ENCODE peak calls at places on chromosome 4, in nine cellular contexts. T is astrocyte of the spinal cord, B is cardiac muscle cell, R is foreskin fibroblast, Y is cardiac fibroblast, U is HepG2, M is BJ, Q is astrocyte, K is epithelial cell of esophagus. F is an unnamed sample.
A peak's percentile ranks its signal among the peaks of the same experiment; 100 is the strongest.

GRCh38 chr4:150145090-150145949 is 67.1 kb downstream of the DCLK2 start:
- DNase-seq in T (peak; percentile 25), B (no peak), R (no peak), Y (no peak), U (no peak), M (no peak), Q (peak; percentile 68), K (no peak), F (no peak)

GRCh38 chr4:168794092-168794707 is 215.9 kb downstream of the CBR4 start:
- DNase-seq in T (no peak), B (no peak), R (no peak), Y (no peak), U (no peak), M (no peak), Q (no peak), K (no peak), F (no peak)

GRCh38 chr4:10098770-10099139 is 17.8 kb downstream of the WDR1 start:
- DNase-seq in T (peak; percentile 83), B (no peak), R (peak; percentile 71), Y (no peak), U (no peak), M (no peak), Q (peak; percentile 85), K (peak; percentile 65), F (no peak)

GRCh38 chr4:155085843-155086530 is 122.4 kb upstream of the NPY2R start:
- DNase-seq in T (peak; percentile 75), B (no peak), R (peak; percentile 46), Y (peak; percentile 71), U (no peak), M (no peak), Q (peak; percentile 36), K (peak; percentile 23), F (no peak)

GRCh38 chr4:159105063-159105414 is 2.2 kb downstream of the RAPGEF2 start:
- DNase-seq in T (peak; percentile 70), B (no peak), R (peak; percentile 52), Y (peak; percentile 39), U (no peak), M (no peak), Q (peak; percentile 68), K (peak; percentile 72), F (no peak)

GRCh38 chr4:147787204-147787603 is 55.3 kb downstream of the ARHGAP10 start:
- DNase-seq in T (peak; percentile 55), B (no peak), R (peak; percentile 81), Y (peak; percentile 54), U (no peak), M (no peak), Q (peak; percentile 86), K (no peak), F (no peak)

GRCh38 chr4:172938870-172939269 is 229.7 kb upstream of the GALNT7 start:
- DNase-seq in T (no peak), B (no peak), R (no peak), Y (no peak), U (no peak), M (no peak), Q (no peak), K (peak; percentile 6), F (no peak)

GRCh38 chr4:108113229-108113628 is 55.5 kb downstream of the LEF1 start:
- DNase-seq in T (no peak), B (peak; percentile 39), R (no peak), Y (no peak), U (no peak), M (no peak), Q (no peak), K (no peak), F (no peak)

GRCh38 chr4:8150152-8151090 is 8.2 kb downstream of the ABLIM2 start:
- DNase-seq in T (no peak), B (no peak), R (no peak), Y (no peak), U (no peak), M (no peak), Q (no peak), K (no peak), F (no peak)

GRCh38 chr4:25632135-25632534 is 23.5 kb upstream of the SLC34A2 start:
- DNase-seq in T (no peak), B (no peak), R (no peak), Y (no peak), U (no peak), M (no peak), Q (no peak), K (peak; percentile 26), F (no peak)

GRCh38 chr4:25638221-25638601 is 17.4 kb upstream of the SLC34A2 start:
- DNase-seq in T (no peak), B (no peak), R (no peak), Y (no peak), U (no peak), M (no peak), Q (no peak), K (no peak), F (no peak)

GRCh38 chr4:25637581-25638220 is 17.9 kb upstream of the SLC34A2 start:
- DNase-seq in T (no peak), B (no peak), R (no peak), Y (no peak), U (no peak), M (no peak), Q (no peak), K (no peak), F (no peak)

GRCh38 chr4:25635501-25635900 is 20.1 kb upstream of the SLC34A2 start:
- DNase-seq in T (no peak), B (no peak), R (no peak), Y (no peak), U (no peak), M (no peak), Q (no peak), K (peak; percentile 83), F (no peak)

GRCh38 chr4:25633541-25633940 is 22.1 kb upstream of the SLC34A2 start:
- DNase-seq in T (no peak), B (no peak), R (no peak), Y (no peak), U (no peak), M (no peak), Q (no peak), K (no peak), F (no peak)
- TF ChIP-seq CTCF in T (no peak), B (no peak), R (no peak), Y (no peak), U (no peak), M (no peak), Q (no peak), K (no peak), F (no peak)

GRCh38 chr4:121939690-121940089 is 12.2 kb downstream of the TRPC3 start:
- DNase-seq in T (no peak), B (peak; percentile 96), R (no peak), Y (no peak), U (no peak), M (no peak), Q (no peak), K (no peak), F (no peak)

GRCh38 chr4:121946644-121947043 is 5.2 kb downstream of the TRPC3 start:
- DNase-seq in T (no peak), B (no peak), R (no peak), Y (no peak), U (no peak), M (no peak), Q (no peak), K (no peak), F (no peak)

GRCh38 chr4:121938282-121939092 is 13.4 kb downstream of the TRPC3 start:
- DNase-seq in T (no peak), B (no peak), R (peak; percentile 44), Y (no peak), U (peak; percentile 12), M (no peak), Q (no peak), K (peak; percentile 14), F (no peak)

DNA sequence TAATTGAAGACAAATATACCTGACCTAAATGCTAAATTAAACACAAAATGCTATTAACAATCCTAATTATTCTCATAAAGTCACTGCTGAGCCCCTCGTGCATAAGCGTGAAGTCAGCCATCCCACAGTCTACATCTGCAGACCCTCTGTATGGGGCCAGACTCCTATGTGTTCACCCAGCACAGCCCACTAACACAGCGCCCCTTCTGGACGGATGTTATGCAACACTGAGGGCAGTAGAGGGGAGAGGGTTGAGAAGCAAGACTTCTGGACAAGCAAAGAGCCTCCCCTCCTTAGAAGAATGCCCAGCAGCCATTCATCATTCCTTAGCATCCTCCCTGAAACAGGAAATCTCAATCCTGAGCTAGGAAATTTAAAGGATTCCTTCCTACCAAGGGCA is 7.9 kb downstream of the TRPC3 start:
- DNase-seq in T (no peak), B (no peak), R (no peak), Y (no peak), U (peak; percentile 10), M (no peak), Q (no peak), K (no peak), F (no peak)
- TF ChIP-seq CTCF in T (peak; percentile 35), B (no peak), R (peak; percentile 33), Y (peak; percentile 35), U (peak; percentile 34), M (peak; percentile 21), Q (peak; percentile 23), K (peak; percentile 33), F (no peak)

GRCh38 chr4:143375326-143376073 is 38.8 kb downstream of the GAB1 start:
- DNase-seq in T (no peak), B (peak; percentile 35), R (peak; percentile 76), Y (peak; percentile 47), U (peak; percentile 17), M (no peak), Q (no peak), K (peak; percentile 33), F (no peak)
- TF ChIP-seq CTCF in T (peak; percentile 54), B (peak; percentile 44), R (peak; percentile 50), Y (peak; percentile 60), U (peak; percentile 59), M (peak; percentile 44), Q (peak; percentile 26), K (peak; percentile 54), F (no peak)

GRCh38 chr4:162841769-162842168 is 324.9 kb downstream of the NAF1 start:
- DNase-seq in T (no peak), B (no peak), R (no peak), Y (no peak), U (no peak), M (no peak), Q (no peak), K (no peak), F (no peak)

GRCh38 chr4:162838671-162839070 is 328.0 kb downstream of the NAF1 start:
- DNase-seq in T (no peak), B (no peak), R (no peak), Y (no peak), U (no peak), M (no peak), Q (no peak), K (no peak), F (no peak)

GRCh38 chr4:162837679-162838078 is 329.0 kb downstream of the NAF1 start:
- DNase-seq in T (no peak), B (no peak), R (no peak), Y (no peak), U (no peak), M (no peak), Q (no peak), K (no peak), F (no peak)

GRCh38 chr4:162837241-162837640 is 329.4 kb downstream of the NAF1 start:
- DNase-seq in T (no peak), B (no peak), R (no peak), Y (no peak), U (no peak), M (no peak), Q (no peak), K (no peak), F (no peak)

DNA sequence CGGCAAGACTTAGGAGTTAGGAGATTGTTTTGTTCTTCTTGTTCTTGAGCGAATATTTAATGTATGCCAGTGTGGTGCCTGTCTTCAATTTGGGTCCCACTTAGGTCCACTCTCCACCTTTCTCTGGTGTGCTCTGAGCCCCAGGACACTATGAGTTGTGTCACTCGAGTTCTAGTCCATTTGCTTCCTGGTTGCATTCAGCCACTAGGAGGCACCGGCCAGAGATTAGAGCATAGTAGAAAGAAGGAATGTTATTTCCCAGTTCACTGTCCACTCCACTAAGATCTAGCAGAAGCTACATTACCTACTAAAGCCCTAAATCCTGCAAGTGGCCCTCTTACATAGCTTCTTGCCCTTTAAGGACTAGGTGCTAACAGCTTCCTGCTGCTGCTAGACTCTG is 326.9 kb downstream of the NAF1 start:
- DNase-seq in T (no peak), B (no peak), R (no peak), Y (no peak), U (peak; percentile 3), M (no peak), Q (no peak), K (no peak), F (no peak)
- TF ChIP-seq CTCF in T (no peak), B (no peak), R (no peak), Y (no peak), U (no peak), M (no peak), Q (no peak), K (no peak), F (no peak)